ENCODE peak calls at places on chromosome 18, in nine cellular contexts. F, W, D, Q, U, K, B, S and T are unnamed samples. For H3K4me1, the result is how much of the 10 kb centered on the place peaks cover.

GRCh38 chr18:77133051-77133919 is 702 bp upstream of the MBP start:
- DNase-seq in W (no peak), D (no peak), S (no peak), B (peak), U (no peak), K (no peak), F (peak), Q (no peak), T (peak)

GRCh38 chr18:77089796-77090285 is 42.7 kb downstream of the MBP start:
- DNase-seq in W (no peak), K (no peak), D (no peak), Q (no peak), S (no peak), B (no peak), U (no peak), F (peak), T (no peak)

GRCh38 chr18:22465859-22466602 is 48.3 kb upstream of the CTAGE1 start:
- DNase-seq in F (no peak), S (no peak), U (peak), B (no peak), D (peak), W (peak), Q (peak), K (peak), T (no peak)

GRCh38 chr18:65567372-65567771 is 183.4 kb upstream of the CDH7 start:
- DNase-seq in S (no peak), B (no peak), U (no peak), D (no peak), W (no peak), F (no peak), Q (no peak), K (no peak), T (no peak)

GRCh38 chr18:37484893-37485834 is 80.4 kb downstream of the CELF4 start:
- DNase-seq in D (no peak), K (peak), U (peak), W (no peak), Q (peak), B (no peak), F (no peak), S (no peak), T (no peak)

GRCh38 chr18:47036298-47036874 is 965 bp upstream of the ELOA2 start:
- DNase-seq in S (no peak), F (no peak), D (peak), U (peak), B (no peak), K (peak), W (no peak), Q (peak), T (no peak)

GRCh38 chr18:22466608-22467390 is 49.1 kb upstream of the CTAGE1 start:
- DNase-seq in D (peak), W (peak), F (no peak), Q (peak), B (no peak), S (no peak), K (peak), U (peak), T (no peak)

GRCh38 chr18:56869189-56869777 is 218.1 kb downstream of the WDR7 start:
- DNase-seq in B (no peak), S (no peak), F (no peak), W (no peak), Q (peak), K (peak), D (peak), U (peak), T (no peak)

GRCh38 chr18:3304832-3305231 is 42.9 kb downstream of the MYL12B start:
- DNase-seq in W (no peak), K (no peak), Q (no peak), U (no peak), B (no peak), S (no peak), F (peak), D (no peak), T (no peak)

GRCh38 chr18:58058720-58059119 is 14.7 kb downstream of the NEDD4L start:
- DNase-seq in B (no peak), Q (no peak), D (no peak), F (no peak), W (no peak), S (no peak), K (no peak), U (peak), T (no peak)

GRCh38 chr18:39945076-39945475 is 2010.0 kb upstream of the PIK3C3 start:
- DNase-seq in D (no peak), B (no peak), K (no peak), W (no peak), U (no peak), F (no peak), S (no peak), Q (no peak), T (no peak)

GRCh38 chr18:47929681-47930085 is 776 bp downstream of the SMAD2 start:
- DNase-seq in F (no peak), B (no peak), W (no peak), D (no peak), Q (no peak), U (peak), S (no peak), K (no peak), T (no peak)

GRCh38 chr18:8260847-8261246 is 348.4 kb upstream of the RAB12 start:
- DNase-seq in S (no peak), K (no peak), B (no peak), F (no peak), U (no peak), D (no peak), W (no peak), Q (no peak), T (no peak)

GRCh38 chr18:76873713-76874112 is 51.4 kb downstream of the ZNF236 start:
- DNase-seq in B (no peak), U (no peak), K (no peak), F (no peak), W (no peak), Q (no peak), S (no peak), D (no peak), T (no peak)

GRCh38 chr18:39425172-39425571 is 1859.6 kb upstream of the CELF4 start:
- DNase-seq in B (no peak), U (no peak), D (no peak), S (no peak), Q (no peak), K (no peak), F (no peak), W (no peak), T (no peak)

GRCh38 chr18:35516789-35517188 is 19.0 kb upstream of the INO80C start:
- DNase-seq in K (no peak), U (no peak), Q (no peak), S (no peak), B (no peak), W (no peak), D (no peak), F (no peak), T (no peak)

GRCh38 chr18:35514283-35514682 is 16.5 kb upstream of the INO80C start:
- DNase-seq in U (no peak), K (no peak), Q (no peak), D (no peak), W (no peak), B (no peak), F (no peak), S (no peak), T (no peak)

GRCh38 chr18:35513181-35513932 is 15.6 kb upstream of the INO80C start:
- DNase-seq in U (peak), S (no peak), K (peak), Q (peak), B (no peak), D (no peak), F (peak), W (peak), T (no peak)

GRCh38 chr18:35515460-35516130 is 17.8 kb upstream of the INO80C start:
- DNase-seq in D (no peak), U (no peak), K (no peak), B (no peak), W (no peak), S (no peak), Q (no peak), F (no peak), T (no peak)

DNA sequence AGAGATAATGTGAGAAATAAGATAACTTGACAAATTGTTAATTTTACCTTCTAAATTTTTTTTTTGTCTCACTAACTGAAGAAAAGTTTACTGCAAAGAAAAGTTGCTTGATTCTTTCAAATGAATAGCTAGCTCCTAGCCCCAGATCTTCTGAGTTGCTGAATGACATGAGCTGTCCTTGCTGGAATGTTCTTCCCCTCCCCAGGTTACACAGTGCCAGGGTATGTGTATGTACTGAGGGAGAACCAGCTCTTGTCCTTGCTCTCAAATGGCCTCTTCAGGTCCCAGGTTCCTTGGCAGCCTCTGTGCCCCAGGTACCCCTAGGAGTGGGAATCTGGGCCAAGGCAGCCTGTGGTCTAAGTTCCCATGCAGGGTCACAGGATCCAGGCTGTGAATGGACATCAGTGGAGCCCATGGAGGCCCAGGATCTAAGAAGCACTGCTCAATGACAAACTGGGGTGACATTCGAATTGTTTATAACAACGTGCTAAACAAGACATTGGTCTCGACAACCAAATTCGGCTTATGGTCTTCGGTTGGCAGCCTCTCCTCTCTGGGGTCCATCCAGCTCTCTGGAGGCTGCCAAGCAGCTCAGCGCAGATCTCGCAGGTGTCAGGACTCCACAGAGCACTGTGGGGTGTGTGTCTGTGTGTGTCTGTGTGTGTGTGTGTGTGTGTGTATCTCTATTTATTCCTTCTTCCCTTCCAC is 17.1 kb upstream of the INO80C start:
- DNase-seq in Q (no peak), B (no peak), W (no peak), S (no peak), F (peak), D (no peak), U (no peak), K (no peak), T (no peak)
- H3K27ac ChIP-seq in Q (no peak), B (no peak), W (no peak), S (no peak), F (no peak), D (no peak), U (no peak), K (peak), T (no peak)

DNA sequence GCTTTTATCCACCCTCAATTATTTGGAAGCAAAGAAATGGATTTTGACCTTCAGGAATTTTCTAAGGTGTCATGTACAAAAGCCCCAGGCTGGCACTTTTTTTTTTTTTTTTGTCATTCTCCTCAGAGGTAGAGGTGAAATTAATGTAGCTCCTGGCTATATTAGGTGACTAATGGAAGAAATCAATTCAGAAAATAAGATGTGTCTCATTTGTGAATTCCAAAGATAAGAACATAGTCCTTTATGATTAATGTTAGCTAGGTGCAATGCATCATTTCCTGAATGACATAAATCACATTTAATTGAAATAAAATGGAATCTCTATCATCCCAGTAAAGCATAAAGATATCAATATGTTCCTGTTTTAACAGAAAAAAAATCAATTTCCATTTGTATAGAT is 477.6 kb downstream of the FBXO15 start:
- DNase-seq in K (no peak), Q (no peak), U (no peak), B (no peak), W (no peak), F (no peak), S (no peak), D (no peak), T (no peak)
- H3K4me1 ChIP-seq in K (under half), Q (under half), U (under half), B (under half), W (under half), F (under half), S (under half), D (under half), T (under half)

GRCh38 chr18:62324917-62325805 is at the start of gene TNFRSF11A:
- DNase-seq in U (no peak), B (peak), S (no peak), W (no peak), D (peak), F (no peak), Q (no peak), K (peak), T (no peak)

GRCh38 chr18:62324355-62324828 is 718 bp upstream of the TNFRSF11A start:
- DNase-seq in Q (no peak), K (no peak), W (no peak), B (no peak), U (no peak), D (no peak), S (no peak), F (no peak), T (no peak)

GRCh38 chr18:62326646-62327348 is 1.7 kb downstream of the TNFRSF11A start:
- DNase-seq in F (no peak), Q (no peak), B (no peak), D (no peak), U (no peak), K (no peak), W (no peak), S (no peak), T (no peak)

GRCh38 chr18:62325806-62326645 is 916 bp downstream of the TNFRSF11A start:
- DNase-seq in S (no peak), W (no peak), D (peak), B (no peak), U (peak), F (no peak), K (peak), Q (no peak), T (no peak)

DNA sequence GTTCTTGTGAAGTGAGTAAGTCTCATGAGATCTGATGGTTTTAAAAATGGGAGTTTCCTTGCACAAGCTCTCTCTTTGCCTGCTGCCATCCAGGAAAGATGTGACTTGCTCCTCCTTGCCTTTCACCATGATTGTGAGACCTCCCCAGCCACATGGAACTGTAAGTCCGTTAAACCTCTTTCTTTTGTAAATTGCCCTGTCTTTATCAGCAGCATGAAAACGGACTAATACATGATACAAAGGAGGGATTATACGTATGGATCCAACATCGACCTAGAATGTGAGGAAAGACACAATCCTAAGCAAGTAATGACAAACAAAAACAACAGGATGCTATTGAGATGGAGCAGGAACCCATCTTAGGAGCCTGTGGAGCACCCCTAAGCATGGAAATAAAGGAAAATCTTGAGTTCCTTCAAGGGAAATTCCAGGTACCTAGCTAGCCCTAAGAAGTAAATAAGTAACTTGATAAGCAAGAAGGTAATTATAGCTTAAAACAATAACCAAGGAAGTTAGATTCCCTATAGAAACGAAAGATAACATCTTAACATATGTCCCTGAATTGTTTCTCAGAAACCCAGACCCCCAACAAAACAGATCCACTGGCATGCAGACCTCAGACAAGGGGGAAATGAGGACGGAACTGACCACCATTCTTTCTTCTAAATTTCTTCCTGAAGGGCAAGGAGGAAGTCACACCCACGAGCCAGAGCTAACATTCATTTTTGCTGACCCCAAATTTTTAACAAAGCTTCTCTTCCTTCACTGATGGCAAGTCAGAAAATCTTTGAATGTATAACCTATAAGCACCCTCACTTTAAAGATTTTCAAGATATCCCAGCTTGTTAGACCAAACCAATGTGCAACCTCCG is 1.4 kb upstream of the TNFRSF11A start:
- DNase-seq in W (no peak), S (no peak), Q (no peak), D (no peak), U (no peak), F (no peak), B (no peak), K (no peak), T (no peak)
- TF ChIP-seq POLR2A in W (no peak), S (no peak), Q (no peak), D (no peak), U (no peak), F (no peak), B (no peak), K (no peak), T (no peak)

DNA sequence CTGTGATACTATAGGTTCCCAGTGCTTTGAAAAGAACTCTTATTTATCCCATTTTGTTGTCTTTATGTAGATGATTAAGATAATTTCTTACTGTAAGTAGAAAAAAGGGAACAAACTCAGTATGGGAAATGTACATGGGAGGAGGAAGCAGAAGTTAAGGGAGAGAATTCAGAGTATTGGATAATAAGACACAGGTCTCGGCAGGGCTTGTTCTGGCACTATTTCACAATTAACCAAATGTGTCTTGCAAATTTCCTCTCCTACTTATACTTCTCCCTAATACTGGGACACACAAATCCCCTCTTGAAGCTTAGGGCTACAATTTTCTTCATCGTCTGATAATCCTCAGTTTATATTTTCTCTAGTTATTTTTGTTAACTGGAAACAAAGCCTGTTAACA is 744.0 kb downstream of the ADCYAP1 start:
- DNase-seq in D (no peak), B (no peak), K (no peak), Q (no peak), W (no peak), U (no peak), F (no peak), S (no peak), T (no peak)
- H3K27ac ChIP-seq in D (no peak), B (no peak), K (no peak), Q (no peak), W (no peak), U (no peak), F (no peak), S (no peak), T (no peak)

GRCh38 chr18:62811674-62812073 is 96.3 kb downstream of the PHLPP1 start:
- DNase-seq in K (no peak), W (no peak), Q (no peak), U (no peak), S (no peak), F (no peak), D (no peak), B (no peak), T (no peak)

GRCh38 chr18:62810682-62811081 is 95.3 kb downstream of the PHLPP1 start:
- DNase-seq in W (no peak), K (no peak), F (no peak), U (no peak), S (no peak), Q (no peak), D (no peak), B (no peak), T (no peak)

GRCh38 chr18:62812891-62813290 is 97.5 kb downstream of the PHLPP1 start:
- DNase-seq in D (no peak), U (no peak), F (no peak), Q (no peak), S (no peak), W (no peak), K (no peak), B (no peak), T (no peak)

GRCh38 chr18:62814114-62814759 is 98.9 kb downstream of the PHLPP1 start:
- DNase-seq in K (no peak), D (no peak), F (no peak), W (no peak), U (no peak), S (no peak), B (no peak), Q (no peak), T (no peak)

DNA sequence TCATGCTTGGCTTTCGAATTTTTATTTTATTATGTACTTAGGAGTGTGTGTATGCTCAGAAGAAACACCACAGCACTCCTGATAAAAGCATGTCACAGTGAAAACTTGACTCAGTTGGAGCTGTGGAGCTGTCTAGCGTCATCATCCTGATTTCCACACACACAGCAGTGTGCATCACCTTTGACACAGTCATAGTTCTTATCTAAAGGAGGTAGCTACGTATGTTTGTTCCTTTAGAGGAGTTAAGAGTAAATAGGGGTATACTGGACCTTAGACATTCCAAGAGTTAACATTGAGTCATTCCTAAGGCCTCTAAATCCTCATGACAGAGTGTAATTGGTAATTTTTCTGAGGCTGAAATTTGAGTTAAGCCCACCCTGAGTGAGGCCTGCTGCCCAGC is 96.9 kb downstream of the PHLPP1 start:
- DNase-seq in B (no peak), U (peak), W (no peak), S (no peak), F (no peak), D (no peak), Q (no peak), K (peak), T (no peak)
- H3K4me1 ChIP-seq in B (under half), U (under half), W (under half), S (under half), F (under half), D (under half), Q (under half), K (half or more), T (under half)

GRCh38 chr18:45325791-45326190 is 289.5 kb upstream of the SLC14A2 start:
- DNase-seq in D (no peak), F (no peak), U (no peak), B (no peak), K (no peak), Q (no peak), S (no peak), W (no peak), T (no peak)

GRCh38 chr18:45328271-45328670 is 287.0 kb upstream of the SLC14A2 start:
- DNase-seq in Q (no peak), U (no peak), B (no peak), F (no peak), S (no peak), K (no peak), W (peak), D (no peak), T (peak)

GRCh38 chr18:45328762-45329161 is 286.5 kb upstream of the SLC14A2 start:
- DNase-seq in U (no peak), F (no peak), D (no peak), W (no peak), S (no peak), K (no peak), Q (no peak), B (no peak), T (no peak)

GRCh38 chr18:45324489-45325111 is 290.7 kb upstream of the SLC14A2 start:
- DNase-seq in D (no peak), Q (no peak), B (no peak), F (peak), K (no peak), S (peak), U (peak), W (peak), T (peak)

GRCh38 chr18:45326505-45326904 is 288.8 kb upstream of the SLC14A2 start:
- DNase-seq in F (no peak), U (no peak), W (no peak), S (no peak), Q (no peak), B (no peak), D (no peak), K (no peak), T (no peak)
- TF ChIP-seq POLR2A in F (no peak), U (no peak), W (no peak), S (no peak), Q (no peak), B (no peak), D (no peak), K (no peak), T (no peak)